ENCODE peak calls at places on chromosomes 11 and 22, in six cellular contexts. J, Z, P, K, S and M are unnamed samples.

GRCh38 chr11:42311504-42311903 is 852.1 kb upstream of the LRRC4C start:
- DNase-seq in J (no peak), Z (no peak), P (no peak), K (no peak), S (no peak), M (no peak)

GRCh38 chr11:27174026-27174425 is 133.4 kb downstream of the BBOX1 start:
- DNase-seq in J (no peak), Z (peak), P (peak), K (no peak), S (peak), M (no peak)

GRCh38 chr22:32909561-32910348 is 108.2 kb downstream of the TIMP3 start:
- DNase-seq in J (no peak), Z (no peak), P (no peak), K (no peak), S (no peak), M (no peak)

GRCh38 chr11:1878134-1879031 is 13.3 kb downstream of the PRR33 start:
- DNase-seq in J (no peak), Z (no peak), P (no peak), K (peak), S (peak), M (no peak)

GRCh38 chr11:1283906-1284305 is 25.5 kb downstream of the TOLLIP start:
- DNase-seq in J (no peak), Z (no peak), P (no peak), K (no peak), S (no peak), M (no peak)

GRCh38 chr11:72954860-72955259 is 140.6 kb downstream of the ATG16L2 start:
- DNase-seq in J (no peak), Z (no peak), P (no peak), K (no peak), S (no peak), M (no peak)

GRCh38 chr11:134252539-134253188 is 488 bp downstream of the THYN1 start:
- DNase-seq in J (no peak), Z (no peak), P (no peak), K (peak), S (peak), M (no peak)

GRCh38 chr11:122706261-122706660 is 50.7 kb downstream of the UBASH3B start:
- DNase-seq in J (peak), Z (no peak), P (peak), K (no peak), S (no peak), M (no peak)

GRCh38 chr11:43419460-43419859 is 60.7 kb downstream of the TTC17 start:
- DNase-seq in J (peak), Z (peak), P (peak), K (no peak), S (no peak), M (no peak)

GRCh38 chr11:62145261-62145871 is 21.6 kb downstream of the INCENP start:
- DNase-seq in J (no peak), Z (peak), P (no peak), K (no peak), S (no peak), M (no peak)

GRCh38 chr11:13691296-13691899 is 22.9 kb downstream of the FAR1 start:
- DNase-seq in J (no peak), Z (no peak), P (no peak), K (no peak), S (no peak), M (no peak)

GRCh38 chr22:28736296-28737155 is 5.1 kb downstream of the CHEK2 start:
- DNase-seq in J (no peak), Z (no peak), P (no peak), K (no peak), S (no peak), M (no peak)

GRCh38 chr11:79011357-79011756 is 429.5 kb downstream of the TENM4 start:
- DNase-seq in J (no peak), Z (no peak), P (no peak), K (no peak), S (no peak), M (no peak)

GRCh38 chr11:28763876-28764275 is 655.7 kb downstream of the METTL15 start:
- DNase-seq in J (no peak), Z (no peak), P (no peak), K (no peak), S (no peak), M (no peak)

GRCh38 chr11:34438529-34439507 is at the start of gene CAT:
- DNase-seq in J (peak), Z (peak), P (peak), K (peak), S (peak), M (peak)

GRCh38 chr11:65225284-65226102 is 36.3 kb upstream of the POLA2 start:
- DNase-seq in J (peak), Z (peak), P (peak), K (peak), S (peak), M (peak)

GRCh38 chr11:134155946-134156865 is 67.6 kb downstream of the NCAPD3 start:
- DNase-seq in J (no peak), Z (no peak), P (no peak), K (no peak), S (no peak), M (no peak)

GRCh38 chr11:105027671-105028070 is 4.7 kb upstream of the CASP5 start:
- DNase-seq in J (no peak), Z (no peak), P (no peak), K (no peak), S (no peak), M (no peak)

GRCh38 chr11:36037031-36037430 is 93.2 kb downstream of the LDLRAD3 start:
- DNase-seq in J (no peak), Z (no peak), P (no peak), K (peak), S (no peak), M (no peak)

GRCh38 chr22:36447634-36448033 is 33.8 kb downstream of the TXN2 start:
- DNase-seq in J (no peak), Z (no peak), P (no peak), K (no peak), S (peak), M (no peak)

GRCh38 chr22:38715852-38716251 is 10.1 kb downstream of the GTPBP1 start:
- DNase-seq in J (no peak), Z (no peak), P (no peak), K (no peak), S (no peak), M (no peak)

DNA sequence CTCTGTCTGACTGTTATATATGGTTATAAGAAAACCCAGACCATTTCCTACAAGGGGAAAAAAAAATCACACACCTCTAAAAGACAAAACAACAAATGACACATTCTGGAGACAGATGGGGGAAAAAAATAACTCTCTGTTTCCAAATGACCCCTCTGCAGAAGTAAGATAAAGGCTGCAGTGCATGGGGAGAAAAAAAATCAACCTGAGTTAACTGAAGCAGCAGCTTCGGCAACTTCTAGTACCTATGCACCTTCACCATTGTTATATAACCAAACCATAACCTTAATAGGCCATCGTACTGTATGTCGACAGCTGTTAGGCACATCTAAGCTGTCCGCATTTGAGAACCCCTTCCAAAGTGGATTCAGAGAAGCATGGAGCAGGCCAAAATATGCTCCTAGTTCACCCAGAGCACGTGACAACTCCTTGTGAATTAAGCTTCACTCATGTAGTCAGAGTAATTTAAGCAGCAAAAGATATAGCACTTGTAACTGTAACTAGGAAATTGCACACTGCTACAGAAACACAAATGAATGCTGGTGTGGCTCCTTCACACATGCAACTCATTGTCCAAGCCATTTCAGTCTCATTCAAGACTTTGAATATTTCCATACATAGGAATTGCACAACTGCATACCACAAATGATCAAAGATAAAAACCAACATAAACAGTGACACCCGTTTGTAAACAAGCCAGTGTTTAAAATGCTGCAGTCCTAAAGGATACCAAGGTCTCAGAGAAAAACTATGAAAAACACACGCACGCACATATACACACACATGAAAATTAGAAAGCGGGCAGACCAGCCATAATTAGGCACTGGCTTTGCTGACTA is 2.7 kb downstream of the SIK3 start:
- DNase-seq in J (no peak), Z (no peak), P (peak), K (no peak), S (no peak), M (no peak)
- H3K27ac ChIP-seq in J (no peak), Z (peak), P (peak), K (no peak), S (peak), M (peak)

GRCh38 chr11:2917842-2918490 is 11.3 kb downstream of the PHLDA2 start:
- DNase-seq in J (no peak), Z (no peak), P (no peak), K (no peak), S (no peak), M (no peak)
- TF ChIP-seq EP300 in J (no peak), Z (no peak), P (no peak), K (no peak), S (no peak), M (no peak)

GRCh38 chr11:74927496-74927895 is 21.4 kb downstream of the XRRA1 start:
- DNase-seq in J (no peak), Z (no peak), P (no peak), K (no peak), S (no peak), M (no peak)

GRCh38 chr11:74926304-74927030 is 22.4 kb downstream of the XRRA1 start:
- DNase-seq in J (no peak), Z (no peak), P (no peak), K (no peak), S (no peak), M (no peak)

GRCh38 chr11:74932169-74932568 is 16.7 kb downstream of the XRRA1 start:
- DNase-seq in J (no peak), Z (no peak), P (no peak), K (no peak), S (no peak), M (no peak)

GRCh38 chr11:74932797-74933196 is 16.1 kb downstream of the XRRA1 start:
- DNase-seq in J (no peak), Z (no peak), P (no peak), K (no peak), S (no peak), M (no peak)

GRCh38 chr11:74929431-74930363 is 19.2 kb downstream of the XRRA1 start:
- DNase-seq in J (peak), Z (peak), P (peak), K (peak), S (peak), M (peak)
- H3K27ac ChIP-seq in J (no peak), Z (no peak), P (no peak), K (no peak), S (no peak), M (no peak)

GRCh38 chr11:6568191-6568918 is 35.1 kb downstream of the RRP8 start:
- DNase-seq in J (peak), Z (peak), P (no peak), K (peak), S (no peak), M (no peak)
- TF ChIP-seq EP300 in J (no peak), Z (no peak), P (no peak), K (no peak), S (no peak), M (no peak)

DNA sequence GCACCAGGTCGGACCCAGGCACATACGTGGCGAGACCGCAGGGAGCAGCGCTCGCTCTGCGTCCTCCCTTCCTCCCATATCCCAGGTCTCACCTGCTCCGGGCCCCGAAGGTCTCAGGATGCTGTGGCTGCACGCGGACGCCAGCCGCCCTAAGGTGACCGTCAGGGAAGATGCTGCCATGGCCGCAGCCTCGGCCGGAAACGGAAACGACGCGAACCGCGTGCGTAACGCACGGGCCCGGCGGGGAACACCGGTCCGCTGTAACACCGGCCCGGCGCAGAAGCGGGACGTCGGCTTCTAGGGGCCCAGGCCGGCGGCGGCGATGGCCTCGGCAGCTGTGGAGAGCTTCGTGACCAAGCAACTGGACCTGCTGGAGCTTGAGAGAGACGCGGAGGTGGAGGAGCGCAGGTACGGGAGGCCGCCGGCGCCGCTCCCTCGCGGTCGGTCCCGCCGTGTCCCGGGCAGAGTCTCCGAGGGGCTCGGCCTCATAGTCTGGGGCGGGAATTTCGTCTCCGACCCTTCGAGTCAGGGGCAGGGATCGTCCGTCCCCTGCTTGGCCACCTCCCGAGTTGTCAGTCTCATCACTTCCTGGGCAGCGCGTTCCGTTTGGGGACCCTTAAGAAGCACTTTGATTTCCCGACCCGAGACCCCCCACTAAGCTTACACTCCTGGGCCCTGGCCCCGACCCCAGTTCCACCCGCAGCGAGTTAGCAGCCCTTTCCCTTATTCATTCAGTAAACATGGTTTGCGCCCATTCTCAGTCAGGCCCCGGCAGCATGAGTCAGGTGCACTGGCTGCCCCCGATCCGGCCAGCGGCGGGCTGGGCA is at the start of the genes IGHMBP2 and MRPL21:
- DNase-seq in J (peak), Z (peak), P (peak), K (peak), S (peak), M (peak)
- H3K27ac ChIP-seq in J (peak), Z (peak), P (peak), K (peak), S (peak), M (peak)

GRCh38 chr22:17410576-17410975 is 41.3 kb downstream of the CECR2 start:
- DNase-seq in J (no peak), Z (no peak), P (no peak), K (no peak), S (no peak), M (no peak)
- TF ChIP-seq EP300 in J (no peak), Z (no peak), P (no peak), K (no peak), S (no peak), M (no peak)

GRCh38 chr11:114042234-114042633 is 17.3 kb upstream of the ZBTB16 start:
- DNase-seq in J (no peak), Z (no peak), P (no peak), K (no peak), S (no peak), M (no peak)
- H3K27ac ChIP-seq in J (no peak), Z (no peak), P (no peak), K (no peak), S (no peak), M (no peak)